ENCODE peak calls at places on chromosome 17, in six cellular contexts. I is NCI-H345; X is activated CD4-positive, alpha-beta T cell treated with anti-CD3 and anti-CD28 coated beads for 48 hours; D is stimulated activated CD4-positive, alpha-beta T cell treated with anti-CD3 and anti-CD28 coated beads, Interleukin-15, amount 100 ng/mL, for 1 hour; V is memory B cell; G is WTC11. L is an unnamed sample.

GRCh38 chr17:19812407-19812806 is 55.3 kb downstream of the ULK2 start:
- DNase-seq in G (no peak), V (no peak), X (no peak), I (no peak), D (no peak), L (peak)

GRCh38 chr17:28533091-28533670 is 19.2 kb downstream of the UNC119 start:
- DNase-seq in D (no peak), G (no peak), V (no peak), I (no peak), X (no peak), L (no peak)

GRCh38 chr17:42485680-42486079 is 27.0 kb downstream of the ATP6V0A1 start:
- DNase-seq in V (no peak), I (no peak), X (no peak), D (no peak), G (no peak), L (no peak)

GRCh38 chr17:65177901-65178300 is 40.7 kb downstream of the RGS9 start:
- DNase-seq in V (no peak), D (no peak), X (no peak), G (no peak), I (no peak), L (no peak)

GRCh38 chr17:28726396-28726911 is 421 bp upstream of the TLCD1 start:
- DNase-seq in G (peak), I (peak), V (peak), X (peak), D (peak), L (peak)

GRCh38 chr17:35630530-35631148 is 43.5 kb downstream of the AP2B1 start:
- DNase-seq in D (no peak), V (no peak), I (no peak), X (no peak), G (no peak), L (no peak)

GRCh38 chr17:82734987-82735866 is at the start of gene FN3K:
- DNase-seq in G (peak), X (peak), I (peak), V (no peak), D (no peak), L (peak)

GRCh38 chr17:73757324-73757942 is 113.2 kb upstream of the SDK2 start:
- DNase-seq in G (no peak), V (no peak), I (peak), X (no peak), D (no peak), L (peak)

GRCh38 chr17:10699861-10700260 is 2.5 kb downstream of the ADPRM start:
- DNase-seq in X (no peak), D (no peak), I (no peak), V (no peak), G (no peak), L (no peak)

GRCh38 chr17:50685691-50686493 is 21.8 kb downstream of the ANKRD40 start:
- DNase-seq in G (no peak), V (no peak), X (no peak), I (no peak), D (no peak), L (no peak)

GRCh38 chr17:27559996-27560481 is 70.9 kb upstream of the LGALS9 start:
- DNase-seq in G (no peak), V (no peak), I (peak), D (no peak), X (no peak), L (peak)

GRCh38 chr17:38453951-38454421 is 25.7 kb downstream of the ARHGAP23 start:
- DNase-seq in G (no peak), V (no peak), D (no peak), I (peak), X (no peak), L (peak)

GRCh38 chr17:80068301-80069160 is 32.1 kb downstream of the CCDC40 start:
- DNase-seq in G (no peak), X (no peak), I (no peak), D (no peak), V (no peak), L (no peak)

GRCh38 chr17:40541060-40541872 is 24.0 kb downstream of the CCR7 start:
- DNase-seq in D (no peak), X (peak), V (no peak), G (no peak), I (no peak), L (no peak)

GRCh38 chr17:79650861-79651260 is 40.0 kb upstream of the RBFOX3 start:
- DNase-seq in X (no peak), G (no peak), I (no peak), V (peak), D (no peak), L (no peak)

GRCh38 chr17:43581581-43581980 is 35.4 kb upstream of the ETV4 start:
- DNase-seq in D (no peak), I (no peak), G (no peak), X (no peak), V (no peak), L (no peak)

GRCh38 chr17:51805765-51806164 is 352.7 kb downstream of the CA10 start:
- DNase-seq in I (peak), D (no peak), X (no peak), G (no peak), V (no peak), L (peak)